ENCODE peak calls at places on chromosome 4, in five cellular contexts. G is endothelial cell of umbilical vein, U is NB4, I is fibroblast of lung, X is AG04449. C is an unnamed sample.

GRCh38 chr4:41963105-41963504 is 18.5 kb upstream of the DCAF4L1 start:
- DNase-seq in G (peak), U (peak), I (peak), X (no peak), C (no peak)

GRCh38 chr4:665751-666435 is 8.2 kb downstream of the ATP5ME start:
- DNase-seq in G (no peak), U (no peak), I (no peak), X (no peak), C (no peak)

GRCh38 chr4:133775881-133776280 is 425.7 kb downstream of the PABPC4L start:
- DNase-seq in G (no peak), U (peak), I (peak), X (no peak), C (peak)

GRCh38 chr4:180827610-180828009 is 1415.6 kb upstream of the TENM3 start:
- DNase-seq in G (no peak), U (no peak), I (peak), X (no peak), C (peak)

GRCh38 chr4:27278615-27279014 is 418.0 kb downstream of the STIM2 start:
- DNase-seq in G (no peak), U (peak), I (peak), X (no peak), C (no peak)

GRCh38 chr4:30461218-30461617 is 259.0 kb upstream of the PCDH7 start:
- DNase-seq in G (no peak), U (no peak), I (no peak), X (no peak), C (no peak)

GRCh38 chr4:17665346-17665745 is 50.9 kb downstream of the MED28 start:
- DNase-seq in G (no peak), U (peak), I (no peak), X (no peak), C (no peak)

GRCh38 chr4:66649236-66649635 is 896.1 kb downstream of the CENPC start:
- DNase-seq in G (no peak), U (no peak), I (no peak), X (no peak), C (no peak)

GRCh38 chr4:47531241-47531953 is 46.3 kb downstream of the ATP10D start:
- DNase-seq in G (peak), U (peak), I (peak), X (peak), C (peak)

GRCh38 chr4:181819951-181820350 is 423.3 kb upstream of the TENM3 start:
- DNase-seq in G (no peak), U (no peak), I (peak), X (no peak), C (no peak)

GRCh38 chr4:8539661-8540060 is 40.5 kb upstream of the GPR78 start:
- DNase-seq in G (no peak), U (no peak), I (no peak), X (no peak), C (no peak)

GRCh38 chr4:7708981-7709380 is 230.7 kb downstream of the AFAP1 start:
- DNase-seq in G (no peak), U (no peak), I (peak), X (no peak), C (no peak)

GRCh38 chr4:172169871-172170270 is 356.7 kb downstream of the GALNTL6 start:
- DNase-seq in G (no peak), U (no peak), I (no peak), X (no peak), C (no peak)

GRCh38 chr4:137558951-137559350 is 26.7 kb upstream of the PCDH18 start:
- DNase-seq in G (peak), U (peak), I (peak), X (peak), C (peak)

GRCh38 chr4:87005690-87006461 is 71.1 kb downstream of the AFF1 start:
- DNase-seq in G (peak), U (peak), I (peak), X (no peak), C (no peak)

DNA sequence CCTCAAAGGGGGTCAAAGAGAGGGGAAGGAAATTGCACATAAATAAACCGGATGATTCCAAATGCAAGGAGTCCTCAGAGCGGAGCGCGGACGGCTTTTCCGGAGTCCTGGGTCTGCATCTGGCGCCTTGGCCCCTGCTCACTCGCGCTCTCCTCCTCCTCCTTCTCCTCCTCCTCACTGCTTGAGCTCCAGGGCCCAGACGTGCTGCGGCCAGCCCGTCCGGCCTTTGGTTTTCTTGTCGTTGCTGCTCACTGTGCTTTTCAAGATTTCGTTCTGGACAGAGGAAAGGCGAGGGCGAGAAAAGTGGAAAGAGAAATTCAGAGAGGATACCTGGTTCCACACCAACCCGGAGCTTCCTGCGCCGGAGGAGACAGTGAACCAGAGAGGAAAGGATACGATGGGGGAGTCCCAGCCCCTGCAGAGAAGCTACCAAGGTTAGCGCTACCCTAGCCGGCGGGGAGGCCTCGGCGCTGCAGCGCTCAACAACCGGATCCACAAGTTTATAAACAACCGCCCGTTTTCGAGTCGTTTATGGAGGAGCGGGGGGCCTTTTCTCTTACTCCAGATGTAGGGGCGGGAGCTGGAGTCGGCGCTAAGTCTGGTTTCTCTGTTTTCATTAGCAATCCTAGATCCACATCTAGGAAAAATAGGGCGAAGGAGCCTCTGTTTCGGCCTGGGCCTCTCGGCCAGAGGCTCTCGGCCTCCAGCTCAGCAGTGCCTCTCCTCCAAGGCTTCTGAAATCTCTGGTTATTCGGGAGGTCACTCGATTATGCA is 2.7 kb downstream of the HAND2 start:
- DNase-seq in G (no peak), U (no peak), I (no peak), X (no peak), C (no peak)
- H3K4me3 ChIP-seq in G (no peak), U (no peak), I (no peak), X (peak), C (peak)

DNA sequence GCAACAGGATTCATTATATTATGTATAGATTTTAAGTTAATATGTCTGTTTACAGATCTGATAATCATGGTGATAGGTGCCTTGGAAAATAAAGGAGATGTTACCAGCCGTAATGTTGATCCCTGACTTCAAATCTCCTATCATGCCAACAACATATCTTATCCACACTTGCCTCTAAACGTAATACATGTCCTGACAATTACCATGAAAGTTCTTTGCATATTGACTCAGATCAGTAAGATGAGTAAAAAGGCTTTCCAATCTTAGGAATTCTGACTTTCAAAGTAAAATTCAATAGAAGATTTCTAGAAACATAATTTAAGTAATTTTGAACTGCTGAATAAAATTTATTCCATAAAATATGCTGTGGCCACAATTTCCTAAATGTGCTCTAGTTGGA is 513.3 kb downstream of the ANKRD50 start:
- DNase-seq in G (no peak), U (no peak), I (no peak), X (no peak), C (no peak)
- TF ChIP-seq CTCF in G (no peak), U (no peak), I (no peak), X (no peak), C (no peak)

GRCh38 chr4:151744614-151745013 is 16.2 kb downstream of the GATB start:
- DNase-seq in G (peak), U (no peak), I (peak), X (peak), C (peak)
- H3K4me3 ChIP-seq in G (no peak), U (no peak), I (no peak), X (no peak), C (no peak)

GRCh38 chr4:102608190-102608589 is 107.0 kb downstream of the NFKB1 start:
- DNase-seq in G (no peak), U (no peak), I (no peak), X (no peak), C (no peak)

GRCh38 chr4:102612195-102612594 is 111.0 kb downstream of the NFKB1 start:
- DNase-seq in G (no peak), U (no peak), I (no peak), X (no peak), C (no peak)

GRCh38 chr4:102610476-102610875 is 109.3 kb downstream of the NFKB1 start:
- DNase-seq in G (no peak), U (no peak), I (no peak), X (no peak), C (no peak)

GRCh38 chr4:102612824-102613366 is 111.7 kb downstream of the NFKB1 start:
- DNase-seq in G (peak), U (no peak), I (no peak), X (no peak), C (no peak)

GRCh38 chr4:102610007-102610406 is 108.8 kb downstream of the NFKB1 start:
- DNase-seq in G (peak), U (peak), I (peak), X (no peak), C (no peak)
- TF ChIP-seq CTCF in G (peak), U (peak), I (peak), X (peak), C (peak)

GRCh38 chr4:108624263-108625056 is 4.1 kb downstream of the RPL34 start:
- DNase-seq in G (no peak), U (no peak), I (no peak), X (no peak), C (no peak)
- H3K4me3 ChIP-seq in G (no peak), U (peak), I (no peak), X (no peak), C (no peak)

GRCh38 chr4:5471691-5472090 is 236.7 kb downstream of the EVC2 start:
- DNase-seq in G (no peak), U (peak), I (no peak), X (no peak), C (no peak)
- TF ChIP-seq CTCF in G (no peak), U (no peak), I (no peak), X (no peak), C (no peak)

GRCh38 chr4:55397024-55397520 is 1.3 kb downstream of the TMEM165 start:
- DNase-seq in G (peak), U (peak), I (no peak), X (no peak), C (no peak)

GRCh38 chr4:55397521-55398321 is 2.0 kb downstream of the TMEM165 start:
- DNase-seq in G (peak), U (peak), I (peak), X (peak), C (no peak)

GRCh38 chr4:55399581-55399980 is 3.8 kb downstream of the TMEM165 start:
- DNase-seq in G (no peak), U (no peak), I (no peak), X (no peak), C (no peak)

GRCh38 chr4:55398966-55399365 is 3.2 kb downstream of the TMEM165 start:
- DNase-seq in G (peak), U (no peak), I (no peak), X (no peak), C (no peak)

GRCh38 chr4:55398461-55398860 is 2.7 kb downstream of the TMEM165 start:
- DNase-seq in G (no peak), U (no peak), I (peak), X (no peak), C (no peak)
- H3K4me3 ChIP-seq in G (peak), U (peak), I (peak), X (peak), C (peak)

C was measured in AG04450.